ENCODE peak calls at places on chromosomes 6 and 20, in four cellular contexts. U is SK-N-SH, L is GM12878, I is H1. O is an unnamed sample.

GRCh38 chr6:159715605-159716004 is 11.7 kb upstream of the WTAP start:
- DNase-seq in U (no peak), L (no peak), I (no peak), O (no peak)

GRCh38 chr6:163398796-163399195 is 15.7 kb upstream of the QKI start:
- DNase-seq in U (no peak), L (no peak), I (no peak), O (no peak)

GRCh38 chr6:125957845-125958244 is 1.3 kb downstream of the HINT3 start:
- DNase-seq in U (no peak), L (no peak), I (no peak), O (peak)

GRCh38 chr6:136593748-136594490 is 43.7 kb upstream of the MAP7 start:
- DNase-seq in U (no peak), L (peak), I (no peak), O (peak)

GRCh38 chr20:7765221-7765620 is 175.0 kb downstream of the HAO1 start:
- DNase-seq in U (no peak), L (no peak), I (no peak), O (no peak)

GRCh38 chr20:8073024-8073832 is 53.7 kb upstream of the TMX4 start:
- DNase-seq in U (no peak), L (no peak), I (peak), O (peak)

GRCh38 chr20:46031014-46031569 is 2.1 kb downstream of the SLC12A5 start:
- DNase-seq in U (peak), L (no peak), I (no peak), O (no peak)

GRCh38 chr6:161188547-161189465 is 85.1 kb downstream of the AGPAT4 start:
- DNase-seq in U (no peak), L (no peak), I (no peak), O (no peak)

GRCh38 chr6:162099685-162100084 is 627.9 kb downstream of the PRKN start:
- DNase-seq in U (no peak), L (no peak), I (no peak), O (peak)

GRCh38 chr6:163815796-163816195 is 401.3 kb downstream of the QKI start:
- DNase-seq in U (no peak), L (no peak), I (no peak), O (no peak)

GRCh38 chr6:143427109-143427817 is 23.2 kb downstream of the ADAT2 start:
- DNase-seq in U (peak), L (no peak), I (peak), O (peak)

GRCh38 chr6:157990321-157991066 is 8.8 kb downstream of the SYNJ2 start:
- DNase-seq in U (no peak), L (no peak), I (no peak), O (no peak)

GRCh38 chr6:38117281-38117680 is 297.8 kb downstream of the ZFAND3 start:
- DNase-seq in U (no peak), L (no peak), I (no peak), O (no peak)

GRCh38 chr6:151067684-151068596 is 171.8 kb upstream of the AKAP12 start:
- DNase-seq in U (no peak), L (no peak), I (no peak), O (peak)

GRCh38 chr20:8018928-8019177 is 708 bp downstream of the TMX4 start:
- DNase-seq in U (no peak), L (peak), I (no peak), O (no peak)

GRCh38 chr20:50621068-50621467 is 70.3 kb downstream of the RIPOR3 start:
- DNase-seq in U (no peak), L (no peak), I (no peak), O (no peak)

GRCh38 chr20:46199198-46199597 is 81.1 kb downstream of the CD40 start:
- DNase-seq in U (no peak), L (no peak), I (peak), O (no peak)

GRCh38 chr6:28977351-28978136 is 27.6 kb downstream of the ZNF311 start:
- DNase-seq in U (no peak), L (no peak), I (no peak), O (no peak)

GRCh38 chr6:29909995-29910394 is 32.3 kb upstream of the HLA-A start:
- DNase-seq in U (no peak), L (no peak), I (no peak), O (no peak)

GRCh38 chr20:18019068-18019467 is 38.6 kb downstream of the OVOL2 start:
- DNase-seq in U (peak), L (no peak), I (no peak), O (peak)

GRCh38 chr20:17827759-17828559 is 128.2 kb downstream of the BANF2 start:
- DNase-seq in U (no peak), L (no peak), I (no peak), O (peak)

GRCh38 chr20:62815066-62815991 is 1.5 kb upstream of the COL9A3 start:
- DNase-seq in U (peak), L (no peak), I (peak), O (peak)

GRCh38 chr6:129659590-129660345 is 50.2 kb downstream of the ARHGAP18 start:
- DNase-seq in U (no peak), L (no peak), I (no peak), O (no peak)

GRCh38 chr6:133632206-133632605 is 256.7 kb upstream of the TCF21 start:
- DNase-seq in U (no peak), L (no peak), I (no peak), O (no peak)

GRCh38 chr6:86856937-86857563 is 80.3 kb upstream of the HTR1E start:
- DNase-seq in U (peak), L (no peak), I (peak), O (peak)
- TF ChIP-seq TCF12 in U (no peak), L (no peak), I (no peak), O (no peak)

GRCh38 chr20:38559764-38560163 is 21.2 kb upstream of the ADIG start:
- DNase-seq in U (no peak), L (no peak), I (no peak), O (no peak)
- TF ChIP-seq TCF12 in U (no peak), L (no peak), I (no peak), O (no peak)

DNA sequence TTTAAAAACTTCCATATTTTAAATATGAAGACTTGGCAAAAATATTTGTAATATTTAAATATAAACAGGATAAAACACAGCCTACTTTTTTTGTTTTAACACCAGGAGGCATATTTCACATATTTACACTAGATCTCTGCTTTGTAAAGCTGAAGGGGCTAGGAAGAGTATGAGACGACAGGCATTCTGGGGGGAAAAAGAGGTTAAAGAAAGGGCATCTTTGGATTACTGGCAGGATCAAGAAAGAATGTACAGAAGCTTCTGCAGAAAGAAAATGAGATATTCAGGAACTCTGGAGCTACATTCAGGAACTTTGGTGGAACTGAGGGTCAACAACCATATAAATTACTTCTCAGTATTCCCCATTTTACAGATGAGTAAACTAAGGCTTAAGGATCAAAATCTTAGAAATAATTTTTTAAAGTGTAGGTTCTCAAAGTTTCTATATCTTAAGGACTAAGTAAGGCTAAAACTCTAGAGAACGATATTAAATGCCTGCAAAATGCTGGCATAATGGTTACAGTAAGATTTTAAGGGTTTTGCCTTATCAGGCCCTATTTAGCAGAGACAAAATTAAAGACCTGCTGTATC is 156.6 kb downstream of the CDK19 start:
- DNase-seq in U (no peak), L (no peak), I (no peak), O (no peak)
- TF ChIP-seq TCF12 in U (no peak), L (no peak), I (no peak), O (no peak)

GRCh38 chr6:23305325-23305943 is 736.1 kb downstream of the HDGFL1 start:
- DNase-seq in U (no peak), L (no peak), I (no peak), O (no peak)
- TF ChIP-seq TCF12 in U (no peak), L (no peak), I (no peak), O (no peak)

DNA sequence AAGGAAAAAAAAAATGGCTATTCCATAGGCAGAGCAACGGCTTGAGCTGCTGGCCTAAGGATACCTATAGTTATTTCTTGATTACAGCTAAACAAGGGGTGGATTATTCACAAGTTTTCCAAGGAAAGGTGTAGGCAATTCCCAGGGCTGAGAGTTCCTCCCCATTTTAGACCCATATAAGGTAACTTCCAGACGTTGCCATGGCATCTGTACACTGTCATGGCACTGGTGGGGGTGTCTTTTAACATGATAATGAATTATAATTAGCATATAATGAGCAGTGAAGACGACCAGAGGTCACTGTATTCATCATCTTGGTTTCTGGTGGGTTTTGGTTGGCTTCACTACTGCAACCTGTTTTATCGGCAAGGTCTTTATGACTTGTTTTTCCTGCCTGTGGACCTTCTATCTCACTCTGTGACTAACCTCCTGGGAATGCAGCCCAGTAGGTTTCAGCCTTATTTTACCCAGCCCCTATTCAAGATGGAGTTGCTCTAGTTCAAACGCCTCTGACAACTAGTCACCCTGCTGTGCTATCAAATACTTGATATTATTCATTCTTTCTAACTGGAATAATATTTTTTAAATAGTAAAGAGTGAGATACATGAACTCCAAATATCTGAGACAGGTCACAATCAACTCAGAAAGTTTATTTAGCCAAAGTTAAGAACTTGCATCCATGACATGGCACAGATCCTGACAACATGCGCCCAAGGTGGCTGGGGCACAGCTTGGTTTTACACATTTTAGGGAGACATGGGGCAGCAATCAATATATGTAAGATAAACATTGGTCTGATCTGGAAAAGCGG is 1.4 kb upstream of the UFL1 start:
- DNase-seq in U (no peak), L (no peak), I (no peak), O (no peak)
- TF ChIP-seq TCF12 in U (no peak), L (no peak), I (no peak), O (no peak)

GRCh38 chr20:5432030-5432429 is 115.3 kb upstream of the PROKR2 start:
- DNase-seq in U (no peak), L (no peak), I (no peak), O (no peak)

GRCh38 chr20:5433352-5433751 is 116.6 kb upstream of the PROKR2 start:
- DNase-seq in U (no peak), L (no peak), I (no peak), O (no peak)

GRCh38 chr20:5430670-5431069 is 113.9 kb upstream of the PROKR2 start:
- DNase-seq in U (no peak), L (no peak), I (no peak), O (no peak)

GRCh38 chr20:5434116-5434515 is 117.4 kb upstream of the PROKR2 start:
- DNase-seq in U (no peak), L (no peak), I (no peak), O (no peak)
- TF ChIP-seq TCF12 in U (no peak), L (no peak), I (no peak), O (no peak)

GRCh38 chr20:474581-474980 is 12.2 kb upstream of the TBC1D20 start:
- DNase-seq in U (no peak), L (no peak), I (no peak), O (no peak)

GRCh38 chr20:472137-472846 is 10.0 kb upstream of the TBC1D20 start:
- DNase-seq in U (no peak), L (no peak), I (no peak), O (peak)

GRCh38 chr20:467755-468154 is 5.4 kb upstream of the TBC1D20 start:
- DNase-seq in U (no peak), L (no peak), I (no peak), O (no peak)

GRCh38 chr20:472889-473292 is 10.6 kb upstream of the TBC1D20 start:
- DNase-seq in U (no peak), L (no peak), I (no peak), O (peak)

GRCh38 chr20:469746-470490 is 7.6 kb upstream of the TBC1D20 start:
- DNase-seq in U (no peak), L (no peak), I (no peak), O (no peak)
- TF ChIP-seq TCF12 in U (no peak), L (no peak), I (no peak), O (no peak)

GRCh38 chr6:55388161-55388560 is 60.9 kb downstream of the GFRAL start:
- DNase-seq in U (no peak), L (no peak), I (no peak), O (no peak)
- TF ChIP-seq TCF12 in U (no peak), L (no peak), I (no peak), O (no peak)

GRCh38 chr6:19833947-19834346 is 3.2 kb upstream of the ID4 start:
- DNase-seq in U (no peak), L (no peak), I (no peak), O (peak)

GRCh38 chr6:19827247-19827646 is 9.9 kb upstream of the ID4 start:
- DNase-seq in U (no peak), L (no peak), I (no peak), O (no peak)

GRCh38 chr6:19831358-19831757 is 5.8 kb upstream of the ID4 start:
- DNase-seq in U (no peak), L (no peak), I (no peak), O (no peak)

GRCh38 chr6:19827903-19828302 is 9.3 kb upstream of the ID4 start:
- DNase-seq in U (no peak), L (no peak), I (no peak), O (no peak)

DNA sequence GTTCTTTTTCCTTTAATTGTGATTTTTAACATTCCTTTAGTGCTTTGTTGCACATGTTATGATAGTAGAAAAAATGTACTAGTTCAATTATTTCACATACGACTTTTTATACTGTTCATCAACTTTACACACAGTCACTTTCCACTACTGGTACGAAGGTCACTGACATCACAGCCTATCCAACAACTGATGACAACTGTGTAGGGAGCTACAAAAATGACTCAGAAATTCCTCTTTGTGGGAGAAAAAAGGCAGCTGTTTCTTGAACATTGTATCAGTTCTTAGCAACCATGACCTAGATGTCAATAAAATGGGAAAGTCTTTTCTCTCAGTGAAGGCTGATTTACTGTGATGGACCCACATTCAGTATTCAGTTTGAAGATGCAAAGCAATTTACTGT is 7.0 kb upstream of the ID4 start:
- DNase-seq in U (no peak), L (no peak), I (no peak), O (peak)
- TF ChIP-seq TCF12 in U (no peak), L (no peak), I (no peak), O (no peak)